ENCODE peak calls at places on chromosomes 2 and 18, in four cellular contexts. D is astrocyte of the spinal cord, C is HL-60, K is body of pancreas. B is an unnamed sample.
A peak's percentile ranks its signal among the peaks of the same experiment; 100 is the strongest.

GRCh38 chr2:230974096-230974913 is 21.6 kb upstream of the SPATA3 start:
- DNase-seq in D (peak; percentile 92), C (no peak), K (no peak), B (peak; percentile 96)

GRCh38 chr18:8791171-8791651 is 85.9 kb downstream of the MTCL1 start:
- DNase-seq in C (no peak), D (no peak), K (no peak), B (no peak)

GRCh38 chr2:43837033-43837432 is 1.6 kb downstream of the ABCG5 start:
- DNase-seq in C (no peak), K (no peak), D (no peak), B (no peak)

GRCh38 chr2:156483741-156484173 is 47.6 kb downstream of the GPD2 start:
- DNase-seq in K (no peak), D (no peak), C (no peak), B (peak; percentile 53)

GRCh38 chr2:68662466-68662865 is 19.1 kb downstream of the PROKR1 start:
- DNase-seq in D (no peak), C (peak; percentile 14), K (no peak), B (no peak)

GRCh38 chr2:19349911-19350677 is 8.3 kb downstream of the OSR1 start:
- DNase-seq in D (peak; percentile 74), C (peak; percentile 16), K (peak; percentile 60), B (peak; percentile 54)

GRCh38 chr2:68319397-68320117 is at the start of gene CNRIP1:
- DNase-seq in D (peak; percentile 83), K (peak; percentile 15), C (no peak), B (peak; percentile 67)

GRCh38 chr2:127078691-127079270 is 28.2 kb downstream of the BIN1 start:
- DNase-seq in C (no peak), D (no peak), K (no peak), B (no peak)

GRCh38 chr2:237132799-237133198 is 47.1 kb downstream of the COPS8 start:
- DNase-seq in D (no peak), C (peak; percentile 35), K (no peak), B (no peak)

GRCh38 chr2:16103614-16104344 is 163.4 kb downstream of the MYCN start:
- DNase-seq in D (no peak), K (no peak), C (no peak), B (no peak)

GRCh38 chr2:176096243-176096985 is 3.2 kb upstream of the HOXD12 start:
- DNase-seq in C (no peak), D (peak; percentile 40), K (no peak), B (no peak)

GRCh38 chr2:148642112-148642744 is 2.3 kb upstream of the EPC2 start:
- DNase-seq in D (no peak), C (no peak), K (no peak), B (no peak)

GRCh38 chr2:118670868-118671267 is 176.6 kb downstream of the EN1 start:
- DNase-seq in D (peak; percentile 64), K (no peak), C (no peak), B (peak; percentile 79)

DNA sequence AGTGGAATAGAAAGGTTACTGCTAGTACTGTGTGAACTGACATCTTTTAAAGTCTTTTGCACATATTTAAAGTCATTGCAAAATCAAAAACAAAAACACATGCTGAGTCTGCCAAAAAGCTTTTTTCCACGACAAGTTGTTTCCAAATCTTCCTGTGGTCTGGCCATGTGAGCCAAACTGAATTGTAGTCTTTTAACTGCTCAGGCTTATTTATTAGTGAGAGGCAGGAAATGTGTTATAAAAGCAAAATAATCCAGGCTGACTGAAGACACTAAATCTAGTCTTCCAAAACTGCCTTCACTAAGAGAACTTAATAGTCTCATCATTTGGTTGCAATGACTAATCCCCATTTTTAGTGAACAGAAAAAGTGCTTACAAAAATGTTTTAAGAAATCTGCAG is 2.3 kb downstream of the KRCC1 start:
- DNase-seq in K (no peak), C (peak; percentile 33), D (peak; percentile 20), B (peak; percentile 81)
- H3K4me3 ChIP-seq in K (no peak overlapping the region), C (no peak overlapping the region), D (no peak overlapping the region), B (no peak overlapping the region)

DNA sequence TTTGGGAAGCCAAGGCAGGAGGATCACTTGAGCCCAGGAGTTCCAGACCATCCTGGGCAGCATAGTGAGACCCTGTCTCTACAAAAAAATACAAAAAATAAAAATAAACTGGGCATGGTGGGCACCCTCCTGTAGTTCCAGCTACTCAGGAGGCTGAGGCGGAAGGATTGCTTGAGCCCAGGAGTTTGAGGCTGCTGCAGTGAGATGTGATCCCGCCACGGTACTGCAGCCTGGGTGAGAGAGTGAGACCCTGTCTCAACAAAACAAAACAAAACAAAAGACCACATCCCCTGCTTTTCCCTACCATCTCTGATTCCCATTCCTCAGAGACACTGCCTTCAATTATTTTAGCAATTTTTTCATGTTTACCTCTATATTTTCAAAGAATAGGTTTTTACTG is 3.9 kb upstream of the RNF103 start:
- DNase-seq in K (no peak), D (no peak), C (no peak), B (no peak)
- TF ChIP-seq CTCF in K (no peak), D (no peak), C (no peak), B (no peak)

GRCh38 chr2:169360984-169361705 is 1.2 kb downstream of the LRP2 start:
- DNase-seq in K (no peak), D (no peak), C (no peak), B (no peak)
- H3K4me3 ChIP-seq in K (no peak overlapping the region), D (no peak overlapping the region), C (no peak overlapping the region), B (peak overlapping the region; percentile 30)

DNA sequence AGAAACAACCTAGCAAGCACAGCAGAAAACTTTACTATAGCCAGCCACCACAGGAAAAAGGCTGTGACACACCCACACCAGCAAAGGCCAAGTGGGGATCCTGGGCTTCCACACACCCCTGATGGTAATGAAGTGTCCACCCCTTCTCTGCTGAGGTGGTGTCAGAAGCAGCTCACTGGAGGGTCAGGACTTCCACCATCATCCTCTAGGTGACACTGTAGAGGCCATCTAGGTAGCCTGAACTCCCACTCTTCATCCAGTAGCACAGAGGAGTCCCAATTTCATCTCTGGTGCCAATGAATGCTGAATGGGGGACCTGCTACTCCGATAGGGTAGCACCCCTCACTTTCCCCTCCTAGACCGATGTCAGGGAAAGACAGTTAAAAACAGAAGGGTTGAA is 1544.4 kb downstream of the LRP1B start:
- DNase-seq in D (no peak), C (peak; percentile 25), K (no peak), B (peak; percentile 38)
- TF ChIP-seq CTCF in D (peak; percentile 52), C (peak; percentile 73), K (peak; percentile 12), B (peak; percentile 66)